ENCODE peak calls at places on chromosomes 4 and X, in five cellular contexts. G is A549, H is HepG2, J is K562, R is H1. S is an unnamed sample.

GRCh38 chr4:14888790-14889189 is 113.5 kb upstream of the CPEB2 start:
- DNase-seq in R (no peak), H (no peak), G (peak), J (no peak), S (no peak)

GRCh38 chr4:145248502-145248901 is 68.1 kb upstream of the OTUD4 start:
- DNase-seq in R (no peak), J (no peak), G (no peak), H (no peak), S (no peak)

GRCh38 chr4:40180356-40180755 is 16.5 kb upstream of the RHOH start:
- DNase-seq in H (no peak), G (peak), R (no peak), J (no peak), S (no peak)

GRCh38 chrX:23656684-23657083 is 10.6 kb upstream of the PRDX4 start:
- DNase-seq in R (no peak), J (no peak), H (no peak), G (no peak), S (no peak)

GRCh38 chr4:37471971-37472370 is 214.2 kb downstream of the RELL1 start:
- DNase-seq in J (no peak), G (peak), R (no peak), H (no peak), S (no peak)

GRCh38 chr4:149549911-149550310 is 265.7 kb downstream of the IQCM start:
- DNase-seq in R (no peak), J (no peak), G (peak), H (no peak), S (no peak)

GRCh38 chrX:15645266-15645665 is 19.3 kb downstream of the CLTRN start:
- DNase-seq in R (no peak), H (no peak), G (no peak), J (no peak), S (no peak)

GRCh38 chr4:99655315-99656081 is 2.1 kb downstream of the C4orf54 start:
- DNase-seq in G (no peak), J (no peak), R (no peak), H (no peak), S (no peak)

GRCh38 chr4:1240721-1241465 is 8.0 kb downstream of the CTBP1 start:
- DNase-seq in J (no peak), R (no peak), G (no peak), H (no peak), S (no peak)

GRCh38 chrX:41386222-41386990 is 52.4 kb downstream of the DDX3X start:
- DNase-seq in J (no peak), R (no peak), H (no peak), G (no peak), S (no peak)

GRCh38 chrX:1486749-1487361 is 34.1 kb upstream of the ASMTL start:
- DNase-seq in R (no peak), H (no peak), G (no peak), J (no peak), S (no peak)

GRCh38 chr4:140153419-140153743 is 603 bp downstream of the MAML3 start:
- DNase-seq in J (no peak), H (no peak), G (no peak), R (no peak), S (no peak)

DNA sequence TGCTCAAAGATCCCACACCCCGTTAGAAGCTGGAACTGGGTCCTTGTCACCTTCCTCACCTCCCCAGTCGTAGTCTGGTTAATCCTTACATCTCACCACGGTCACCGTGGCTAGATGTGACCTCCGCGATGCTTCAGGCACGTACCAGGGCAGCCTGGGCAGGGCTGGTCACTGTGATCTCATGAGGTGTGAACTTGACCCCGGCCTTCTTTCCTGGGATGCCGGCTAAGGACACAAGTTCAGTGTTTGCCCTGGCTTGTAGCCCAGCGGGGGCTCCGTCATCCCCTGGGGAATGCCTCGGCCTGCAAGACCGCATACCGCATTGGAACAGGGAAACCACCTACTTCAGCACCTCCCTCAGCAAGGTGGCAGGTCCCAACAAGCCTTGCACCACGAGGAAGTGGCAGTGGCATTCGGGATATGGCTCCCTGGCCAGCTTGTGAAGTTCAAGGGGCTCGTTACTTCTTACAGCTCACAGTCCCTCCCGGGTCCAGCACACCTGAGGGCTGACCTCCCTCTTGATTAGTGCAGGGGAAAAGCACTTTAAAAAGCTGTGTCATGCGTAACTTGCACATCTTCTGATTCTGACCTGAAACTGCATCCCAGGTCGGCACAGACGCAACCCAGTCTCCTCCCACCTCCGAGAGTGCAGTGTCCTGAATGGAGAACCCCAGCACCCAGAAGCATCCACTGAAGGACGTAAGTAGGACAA is 25.9 kb downstream of the NOP14 start:
- DNase-seq in H (peak), J (no peak), R (no peak), G (peak), S (peak)
- TF ChIP-seq HDAC2 in H (peak), J (no peak), R (no peak), G (no peak), S (no peak)

GRCh38 chr4:182877326-182877883 is 39.8 kb downstream of the DCTD start:
- DNase-seq in H (peak), J (no peak), G (no peak), R (no peak), S (no peak)

GRCh38 chr4:182878633-182879495 is 38.3 kb downstream of the DCTD start:
- DNase-seq in H (peak), G (no peak), R (no peak), J (no peak), S (no peak)

GRCh38 chr4:182881928-182882327 is 35.3 kb downstream of the DCTD start:
- DNase-seq in J (no peak), G (no peak), H (no peak), R (no peak), S (no peak)

GRCh38 chr4:182880387-182881356 is 36.5 kb downstream of the DCTD start:
- DNase-seq in J (no peak), H (peak), R (no peak), G (no peak), S (no peak)

GRCh38 chr4:182879913-182880312 is 37.3 kb downstream of the DCTD start:
- DNase-seq in J (no peak), G (no peak), H (no peak), R (no peak), S (no peak)
- TF ChIP-seq HDAC2 in J (no peak), G (no peak), H (no peak), R (no peak), S (no peak)

GRCh38 chr4:116358633-116359222 is 726.6 kb downstream of the TRAM1L1 start:
- DNase-seq in R (peak), J (peak), H (peak), G (peak), S (peak)
- TF ChIP-seq HDAC2 in R (no peak), J (no peak), H (no peak), G (no peak), S (no peak)

GRCh38 chr4:6727081-6727942 is 11.3 kb downstream of the BLOC1S4 start:
- DNase-seq in G (no peak), J (peak), R (no peak), H (no peak), S (no peak)
- TF ChIP-seq HDAC2 in G (no peak), J (no peak), R (no peak), H (no peak), S (no peak)

GRCh38 chr4:86963697-86964096 is 28.9 kb downstream of the AFF1 start:
- DNase-seq in G (peak), J (no peak), R (no peak), H (no peak), S (no peak)

GRCh38 chr4:86961103-86961502 is 26.3 kb downstream of the AFF1 start:
- DNase-seq in H (no peak), J (no peak), R (no peak), G (no peak), S (no peak)

GRCh38 chr4:86959588-86960500 is 25.0 kb downstream of the AFF1 start:
- DNase-seq in H (no peak), J (no peak), R (peak), G (no peak), S (no peak)

GRCh38 chr4:86960557-86960959 is 25.7 kb downstream of the AFF1 start:
- DNase-seq in G (no peak), J (no peak), H (peak), R (no peak), S (no peak)

DNA sequence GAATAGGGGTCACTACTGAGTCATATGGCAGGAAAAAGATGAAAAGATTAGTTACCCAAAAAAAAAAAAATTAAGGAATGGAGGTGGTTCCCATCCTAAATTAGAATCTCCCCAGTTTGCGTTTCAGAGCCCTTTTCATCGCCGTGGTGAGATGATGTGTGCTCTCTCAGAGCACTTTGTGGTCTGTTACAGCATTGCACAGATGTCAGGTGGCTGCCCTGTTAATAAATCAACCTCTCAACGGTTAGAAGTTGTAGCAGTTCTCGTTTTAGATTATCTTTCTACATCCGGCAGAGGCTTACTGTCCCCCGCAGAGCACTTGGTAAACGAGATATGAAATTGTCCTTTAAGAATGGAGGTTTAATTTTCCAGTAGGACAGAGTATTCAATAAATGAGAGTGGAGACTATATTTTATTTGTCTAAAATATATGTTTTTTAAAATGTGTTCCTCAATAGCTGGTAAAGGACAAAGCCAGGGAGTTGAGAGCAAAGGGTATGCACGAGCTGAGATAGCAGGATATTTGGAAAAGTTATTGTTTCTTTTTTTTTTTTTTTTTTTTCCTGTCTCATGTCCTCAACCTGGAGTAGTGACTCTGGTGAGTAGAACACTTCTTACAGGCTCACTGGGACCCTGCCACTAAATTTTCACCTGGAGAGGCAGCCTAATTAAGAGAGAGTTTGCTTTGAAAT is 26.9 kb downstream of the AFF1 start:
- DNase-seq in G (peak), J (peak), R (no peak), H (no peak), S (peak)
- TF ChIP-seq HDAC2 in G (no peak), J (peak), R (no peak), H (no peak), S (no peak)

DNA sequence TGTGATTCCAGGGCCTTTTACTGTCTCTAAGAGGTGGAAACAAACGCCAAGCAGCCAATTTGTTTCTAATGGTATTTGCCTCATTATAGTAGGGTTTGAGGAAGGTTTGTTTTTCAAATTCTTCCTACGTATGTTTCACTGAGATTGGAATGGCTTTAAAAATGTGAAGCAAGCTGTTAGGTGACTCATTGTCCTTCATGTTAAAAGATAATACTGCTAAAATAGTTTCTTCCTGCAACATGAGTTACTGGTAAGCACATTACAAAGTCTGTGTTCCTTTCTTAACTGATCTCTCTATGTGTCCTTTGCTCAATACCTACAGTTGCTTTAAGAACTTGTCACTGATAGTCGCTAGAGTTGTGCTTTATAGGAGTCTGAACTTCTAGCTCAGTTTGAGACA is 1183.9 kb downstream of the RPA4 start:
- DNase-seq in H (no peak), R (no peak), J (no peak), G (no peak), S (no peak)
- TF ChIP-seq HDAC2 in H (no peak), R (no peak), J (no peak), G (no peak), S (no peak)

S was measured in GM12878.